ENCODE peak calls at places on chromosomes 16 and 17, in four cellular contexts. D, E, R and T are unnamed samples.

GRCh38 chr17:58391302-58391984 is 25.9 kb downstream of the RNF43 start:
- DNase-seq in D (no peak), E (peak), R (no peak), T (peak)

GRCh38 chr16:14309001-14309886 is 238.1 kb downstream of the MRTFB start:
- DNase-seq in R (no peak), D (peak), E (no peak), T (no peak)

GRCh38 chr17:329794-330420 is 22.7 kb downstream of the RPH3AL start:
- DNase-seq in E (no peak), D (no peak), R (no peak), T (no peak)

GRCh38 chr17:69326302-69327059 is 452 bp downstream of the ABCA5 start:
- DNase-seq in R (no peak), E (peak), D (no peak), T (no peak)

GRCh38 chr16:66383551-66383950 is 17.1 kb downstream of the CDH5 start:
- DNase-seq in E (no peak), R (no peak), D (no peak), T (no peak)

GRCh38 chr16:56343661-56344517 is 81.5 kb downstream of the AMFR start:
- DNase-seq in R (no peak), D (no peak), E (no peak), T (no peak)

GRCh38 chr17:51035436-51035835 is 85.2 kb downstream of the SPAG9 start:
- DNase-seq in R (no peak), E (peak), D (no peak), T (no peak)

GRCh38 chr17:73742915-73743314 is 98.7 kb upstream of the SDK2 start:
- DNase-seq in D (no peak), E (no peak), R (no peak), T (no peak)

GRCh38 chr17:11610999-11611566 is 12.8 kb downstream of the DNAH9 start:
- DNase-seq in E (no peak), R (no peak), D (no peak), T (no peak)

GRCh38 chr17:69069289-69069688 is 8.6 kb upstream of the ABCA9 start:
- DNase-seq in D (no peak), R (no peak), E (no peak), T (no peak)

GRCh38 chr16:27311897-27312303 is 1.9 kb upstream of the IL4R start:
- DNase-seq in D (no peak), R (no peak), E (no peak), T (no peak)

GRCh38 chr17:33049781-33050414 is 58.3 kb downstream of the SPACA3 start:
- DNase-seq in R (peak), E (peak), D (peak), T (peak)

GRCh38 chr17:50539762-50540440 is 7.1 kb upstream of the SPATA20 start:
- DNase-seq in D (no peak), R (no peak), E (no peak), T (no peak)

GRCh38 chr16:88003736-88004135 is 52.5 kb downstream of the BANP start:
- DNase-seq in D (no peak), R (no peak), E (no peak), T (no peak)

GRCh38 chr16:30677931-30678585 is 19.8 kb downstream of the FBRS start:
- DNase-seq in D (no peak), R (no peak), E (no peak), T (no peak)

GRCh38 chr17:1087381-1088241 is 90.7 kb downstream of the TIMM22 start:
- DNase-seq in E (peak), D (peak), R (peak), T (no peak)

GRCh38 chr17:74671031-74671771 is 41.5 kb downstream of the CD300LF start:
- DNase-seq in E (peak), D (peak), R (peak), T (peak)

GRCh38 chr17:32006957-32007462 is at the start of gene LRRC37B:
- DNase-seq in E (peak), R (peak), D (peak), T (peak)

GRCh38 chr17:63446981-63447687 is 1.0 kb upstream of the CYB561 start:
- DNase-seq in D (no peak), E (no peak), R (no peak), T (no peak)

GRCh38 chr16:23145186-23145585 is 4.1 kb downstream of the USP31 start:
- DNase-seq in E (no peak), D (no peak), R (no peak), T (no peak)

GRCh38 chr17:27339836-27340550 is 46.1 kb downstream of the WSB1 start:
- DNase-seq in R (no peak), D (no peak), E (no peak), T (no peak)

GRCh38 chr16:51445250-51445649 is 294.2 kb upstream of the SALL1 start:
- DNase-seq in E (no peak), R (no peak), D (no peak), T (no peak)

GRCh38 chr16:2817496-2818277 is 650 bp downstream of the PRSS21 start:
- DNase-seq in D (no peak), R (no peak), E (no peak), T (no peak)

GRCh38 chr16:89873822-89874689 is 664 bp downstream of the TCF25 start:
- DNase-seq in R (peak), D (peak), E (peak), T (peak)

GRCh38 chr17:72150632-72151460 is 30.0 kb downstream of the SOX9 start:
- DNase-seq in D (no peak), R (no peak), E (no peak), T (no peak)

GRCh38 chr16:22673463-22673862 is 140.5 kb upstream of the HS3ST2 start:
- DNase-seq in R (no peak), D (no peak), E (no peak), T (no peak)

GRCh38 chr17:81909966-81910839 is 996 bp downstream of the PCYT2 start:
- DNase-seq in D (peak), E (peak), R (peak), T (no peak)

GRCh38 chr17:77363821-77364361 is 223.1 kb downstream of the SEC14L1 start:
- DNase-seq in D (no peak), R (no peak), E (no peak), T (no peak)

GRCh38 chr17:53823341-53824050 is 769 bp downstream of the KIF2B start:
- DNase-seq in E (no peak), R (no peak), D (no peak), T (no peak)

GRCh38 chr16:57764341-57765159 is 29.0 kb downstream of the KATNB1 start:
- DNase-seq in D (no peak), E (no peak), R (peak), T (no peak)

GRCh38 chr17:43663383-43663782 is 1.7 kb upstream of the MEOX1 start:
- DNase-seq in D (no peak), R (no peak), E (no peak), T (no peak)

GRCh38 chr17:70699408-70699807 is 530.1 kb downstream of the KCNJ2 start:
- DNase-seq in E (no peak), R (no peak), D (no peak), T (no peak)

GRCh38 chr16:11727945-11728543 is 14.6 kb downstream of the TXNDC11 start:
- DNase-seq in R (no peak), D (no peak), E (no peak), T (no peak)

GRCh38 chr17:70242781-70243437 is 73.6 kb downstream of the KCNJ2 start:
- DNase-seq in E (no peak), D (no peak), R (no peak), T (no peak)

GRCh38 chr17:22123536-22124281 is 431.4 kb downstream of the KCNJ18 start:
- DNase-seq in R (no peak), D (no peak), E (no peak), T (no peak)

GRCh38 chr16:53465606-53466290 is 31.5 kb downstream of the RBL2 start:
- DNase-seq in R (no peak), E (no peak), D (no peak), T (no peak)
- TF ChIP-seq CTCF in R (no peak), E (no peak), D (no peak), T (no peak)

GRCh38 chr16:74718741-74719610 is 18.3 kb upstream of the MLKL start:
- DNase-seq in E (no peak), D (no peak), R (no peak), T (no peak)

GRCh38 chr16:74721716-74722115 is 21.1 kb upstream of the MLKL start:
- DNase-seq in D (no peak), R (no peak), E (no peak), T (no peak)

GRCh38 chr16:74723224-74723623 is 22.6 kb upstream of the MLKL start:
- DNase-seq in R (no peak), D (no peak), E (no peak), T (no peak)

GRCh38 chr16:74718140-74718539 is 17.5 kb upstream of the MLKL start:
- DNase-seq in E (no peak), D (no peak), R (no peak), T (no peak)

DNA sequence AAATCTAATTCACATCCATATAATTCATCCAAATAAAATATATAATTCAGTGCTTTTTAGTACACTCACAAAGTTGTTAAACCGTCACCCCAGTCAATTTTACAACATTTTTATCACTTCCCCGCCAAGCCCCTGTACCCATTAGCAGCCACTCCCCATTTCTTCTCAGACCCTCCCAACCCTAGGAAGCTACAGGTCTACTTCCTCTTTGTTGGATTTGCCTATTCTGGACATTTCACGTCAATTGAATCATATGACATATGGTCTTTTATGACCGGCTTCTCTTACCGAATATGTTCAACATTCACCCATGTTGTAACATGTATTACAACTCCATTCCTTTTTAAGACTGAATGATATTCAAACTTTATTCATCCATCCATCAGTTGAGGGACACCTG is 19.9 kb upstream of the MLKL start:
- DNase-seq in R (no peak), E (no peak), D (no peak), T (no peak)
- TF ChIP-seq CTCF in R (no peak), E (no peak), D (no peak), T (no peak)

GRCh38 chr16:54459509-54460235 is 173.1 kb upstream of the IRX3 start:
- DNase-seq in D (no peak), E (no peak), R (no peak), T (no peak)
- TF ChIP-seq CTCF in D (no peak), E (no peak), R (no peak), T (no peak)

GRCh38 chr17:78787444-78787843 is 5.4 kb upstream of the CYTH1 start:
- DNase-seq in E (no peak), R (no peak), D (no peak), T (no peak)
- TF ChIP-seq CTCF in E (no peak), R (no peak), D (no peak), T (no peak)

GRCh38 chr16:70737377-70738082 is 51.7 kb upstream of the MTSS2 start:
- DNase-seq in E (peak), D (no peak), R (no peak), T (no peak)
- TF ChIP-seq CTCF in E (no peak), D (no peak), R (no peak), T (no peak)

DNA sequence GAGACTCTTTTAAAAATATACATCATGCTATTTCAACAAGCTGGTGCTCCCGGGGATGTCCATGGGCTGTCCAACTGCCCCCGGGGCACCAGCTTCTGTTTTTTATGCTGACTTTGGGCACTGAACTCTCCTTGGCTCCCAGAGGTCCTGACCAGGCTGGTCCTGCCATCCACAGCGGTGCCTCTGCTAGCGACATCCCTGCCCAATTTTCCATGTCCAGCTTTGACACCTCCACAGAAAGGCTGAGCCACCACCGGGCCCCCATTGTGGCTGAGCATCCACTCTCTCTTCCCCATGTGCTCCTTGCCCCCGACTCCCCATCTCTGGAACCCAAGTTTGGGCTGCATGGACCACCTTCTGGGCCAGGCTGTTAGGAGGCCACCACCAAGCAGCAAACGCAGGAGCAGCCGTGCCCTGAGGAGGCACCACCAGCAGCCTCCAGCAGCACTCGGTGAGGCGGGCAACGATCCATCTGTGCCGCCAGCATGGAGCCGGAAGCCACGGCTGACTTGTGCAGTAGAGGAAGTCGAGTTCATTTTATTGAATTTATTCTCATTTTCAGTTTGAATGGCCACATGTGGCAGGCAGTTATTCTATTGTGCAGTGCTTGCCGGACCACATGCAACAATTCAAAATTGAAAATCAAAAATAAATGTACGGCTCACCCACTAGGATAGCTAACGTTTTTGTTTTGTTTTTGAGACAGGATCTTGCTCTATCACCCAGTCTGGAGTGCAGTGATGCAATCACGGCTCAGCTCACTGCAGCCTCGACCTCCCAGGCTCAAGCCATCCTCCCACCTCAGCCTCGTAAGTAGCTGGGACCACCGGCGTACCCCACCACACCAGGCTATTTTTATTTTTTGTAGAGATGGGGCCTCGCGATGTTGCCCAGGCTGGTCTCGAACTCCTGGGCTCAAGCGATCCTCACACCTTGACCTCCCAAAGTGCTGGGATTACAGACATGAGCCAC is 2.8 kb upstream of the MEAK7 start:
- DNase-seq in R (no peak), D (no peak), E (no peak), T (no peak)
- TF ChIP-seq CTCF in R (no peak), D (no peak), E (no peak), T (no peak)

GRCh38 chr17:40320771-40321501 is 12.0 kb downstream of the RARA start:
- DNase-seq in D (no peak), E (no peak), R (no peak), T (no peak)

GRCh38 chr17:40323317-40323716 is 14.3 kb downstream of the RARA start:
- DNase-seq in E (no peak), D (no peak), R (no peak), T (no peak)

GRCh38 chr17:40323731-40324650 is 15.0 kb downstream of the RARA start:
- DNase-seq in R (no peak), D (no peak), E (no peak), T (no peak)

GRCh38 chr17:40321502-40322416 is 12.8 kb downstream of the RARA start:
- DNase-seq in R (no peak), E (no peak), D (no peak), T (no peak)

DNA sequence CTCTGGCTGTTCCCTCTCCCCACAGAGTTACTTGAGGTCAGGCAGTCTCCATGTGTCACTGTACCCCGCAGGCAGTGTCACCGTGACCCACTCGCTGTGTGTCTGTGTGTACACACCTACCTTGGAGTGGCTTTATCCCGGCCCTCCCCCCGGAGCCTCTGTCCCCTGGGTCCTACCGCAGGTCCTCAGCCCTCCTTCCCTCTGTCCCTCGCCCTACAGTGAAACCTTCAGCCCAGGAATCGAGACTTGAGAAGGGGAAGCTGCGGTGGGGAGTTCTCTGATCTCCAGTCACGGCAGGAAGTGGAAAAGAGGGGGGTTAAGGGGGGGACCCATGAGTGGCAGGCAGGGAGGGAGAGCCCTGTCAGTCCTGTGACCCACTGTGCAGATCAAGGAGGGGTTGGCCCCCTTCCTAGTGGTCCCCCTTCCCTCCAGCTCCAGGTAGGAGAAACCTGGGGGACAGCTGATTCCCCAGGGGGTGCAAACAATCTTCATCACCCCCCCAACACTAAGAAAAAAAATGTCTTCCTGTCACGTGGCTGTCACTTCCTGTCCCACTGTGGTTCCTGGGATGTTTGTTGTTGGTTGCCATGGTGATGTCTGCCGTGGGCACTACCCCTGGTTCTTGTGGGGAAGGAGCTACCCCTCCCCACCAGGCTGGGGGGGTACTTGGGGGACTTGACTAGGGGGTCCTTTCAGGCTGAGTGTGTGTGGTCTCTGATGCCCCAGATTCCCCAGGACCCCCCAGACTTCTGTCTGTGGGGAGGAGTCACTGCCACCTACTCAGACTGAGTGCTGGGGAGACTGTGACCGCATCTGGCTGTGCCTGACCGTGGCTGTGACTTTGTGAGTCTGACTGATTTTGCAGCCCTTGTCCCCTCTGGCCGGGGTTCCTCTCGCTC is 13.7 kb downstream of the RARA start:
- DNase-seq in R (peak), E (no peak), D (no peak), T (no peak)
- TF ChIP-seq CTCF in R (no peak), E (no peak), D (no peak), T (no peak)